ENCODE peak calls at places on chromosomes 12 and 14, in four cellular contexts. Z, X, O and Y are unnamed samples.

GRCh38 chr14:53461823-53462222 is 308.7 kb upstream of the DDHD1 start:
- DNase-seq in X (no peak), Z (no peak), O (no peak), Y (no peak)

GRCh38 chr14:61469771-61470170 is 148.4 kb downstream of the PRKCH start:
- DNase-seq in O (no peak), Z (no peak), X (no peak), Y (no peak)

GRCh38 chr12:48160807-48161206 is 3.5 kb upstream of the ASB8 start:
- DNase-seq in O (no peak), X (no peak), Z (no peak), Y (no peak)

GRCh38 chr14:51289169-51289568 is 49.1 kb downstream of the TMX1 start:
- DNase-seq in X (no peak), Z (no peak), O (no peak), Y (no peak)

GRCh38 chr14:38404100-38404541 is 148.2 kb upstream of the CLEC14A start:
- DNase-seq in O (peak; percentile 63), X (no peak), Z (peak; percentile 60), Y (peak; percentile 59)

GRCh38 chr14:51501746-51502145 is 150.0 kb upstream of the FRMD6 start:
- DNase-seq in Z (no peak), O (no peak), X (no peak), Y (no peak)

GRCh38 chr12:80268924-80269749 is 169.8 kb downstream of the OTOGL start:
- DNase-seq in O (peak; percentile 65), X (no peak), Z (peak; percentile 69), Y (peak; percentile 64)

GRCh38 chr14:32967421-32967820 is 28.7 kb downstream of the NPAS3 start:
- DNase-seq in X (no peak), Z (no peak), O (no peak), Y (no peak)

GRCh38 chr12:132477009-132477702 is 12.8 kb upstream of the FBRSL1 start:
- DNase-seq in Z (no peak), O (no peak), X (no peak), Y (no peak)

GRCh38 chr12:39426636-39427245 is 16.2 kb downstream of the KIF21A start:
- DNase-seq in Z (no peak), O (peak; percentile 50), X (no peak), Y (no peak)

GRCh38 chr14:80491131-80491530 is 279.8 kb upstream of the DIO2 start:
- DNase-seq in O (peak; percentile 65), Z (peak; percentile 18), X (no peak), Y (peak; percentile 57)

GRCh38 chr14:69501362-69501964 is 16.9 kb downstream of the PLEKHD1 start:
- DNase-seq in X (no peak), O (no peak), Z (no peak), Y (peak; percentile 25)

GRCh38 chr12:111322336-111323250 is 46.3 kb downstream of the PHETA1 start:
- DNase-seq in O (peak; percentile 65), X (no peak), Z (peak; percentile 84), Y (no peak)

GRCh38 chr12:40330180-40330579 is 105.4 kb downstream of the LRRK2 start:
- DNase-seq in X (no peak), O (no peak), Z (no peak), Y (no peak)

GRCh38 chr12:121187501-121187900 is 22.4 kb upstream of the P2RX4 start:
- DNase-seq in Z (no peak), X (no peak), O (no peak), Y (no peak)

GRCh38 chr12:109783965-109784244 is 49.3 kb downstream of the TRPV4 start:
- DNase-seq in O (no peak), X (no peak), Z (no peak), Y (no peak)

GRCh38 chr12:90058721-90059120 is 350.1 kb upstream of the ATP2B1 start:
- DNase-seq in Z (peak; percentile 79), X (no peak), O (peak; percentile 60), Y (peak; percentile 86)

GRCh38 chr12:78101181-78101876 is 270.6 kb downstream of the NAV3 start:
- DNase-seq in X (no peak), Z (no peak), O (no peak), Y (no peak)

GRCh38 chr12:51281202-51281924 is 11.1 kb upstream of the SMAGP start:
- DNase-seq in X (no peak), O (peak; percentile 66), Z (no peak), Y (no peak)

GRCh38 chr14:68608235-68608962 is 184.5 kb downstream of the ZFP36L1 start:
- DNase-seq in Z (no peak), O (no peak), X (no peak), Y (no peak)

GRCh38 chr14:43894534-43894933 is 612.5 kb downstream of the FSCB start:
- DNase-seq in Z (no peak), X (no peak), O (no peak), Y (no peak)

GRCh38 chr12:51369581-51369980 is 21.6 kb downstream of the GALNT6 start:
- DNase-seq in Z (no peak), O (no peak), X (no peak), Y (no peak)

GRCh38 chr12:104747330-104747729 is 210.8 kb downstream of the SLC41A2 start:
- DNase-seq in Z (no peak), X (no peak), O (no peak), Y (no peak)

GRCh38 chr12:96300064-96300463 is 100.2 kb downstream of the CDK17 start:
- DNase-seq in X (no peak), Z (no peak), O (no peak), Y (no peak)

GRCh38 chr12:69105101-69105613 is 134.2 kb upstream of the CPSF6 start:
- DNase-seq in O (no peak), X (no peak), Z (no peak), Y (no peak)

GRCh38 chr12:460301-461230 is 827 bp downstream of the B4GALNT3 start:
- DNase-seq in O (peak; percentile 21), X (peak; percentile 6), Z (no peak), Y (no peak)

GRCh38 chr14:21106191-21106505 is 5.3 kb downstream of the TMEM253 start:
- DNase-seq in Z (no peak), X (no peak), O (no peak), Y (no peak)

GRCh38 chr14:41222581-41222980 is 384.1 kb upstream of the LRFN5 start:
- DNase-seq in X (no peak), Z (no peak), O (no peak), Y (no peak)

GRCh38 chr12:17357396-17357795 is 732.6 kb downstream of the RERGL start:
- DNase-seq in Z (no peak), O (no peak), X (no peak), Y (no peak)

GRCh38 chr12:9651265-9651729 is 18.2 kb upstream of the CLEC2D start:
- DNase-seq in X (no peak), O (peak; percentile 25), Z (no peak), Y (peak; percentile 36)